ENCODE peak calls at places on chromosome 5, in four cellular contexts. C, B, M and P are unnamed samples.

GRCh38 chr5:116025831-116026230 is 6.4 kb upstream of the ARL14EPL start:
- DNase-seq in C (no peak), M (no peak), B (no peak), P (no peak)

GRCh38 chr5:153711755-153712154 is 221.3 kb downstream of the GRIA1 start:
- DNase-seq in B (no peak), M (no peak), C (no peak), P (no peak)

GRCh38 chr5:30469691-30470090 is 723.8 kb upstream of the CDH6 start:
- DNase-seq in B (no peak), M (no peak), C (no peak), P (no peak)

GRCh38 chr5:170630711-170631141 is 126.9 kb downstream of the KCNIP1 start:
- DNase-seq in B (peak), C (no peak), M (no peak), P (no peak)

GRCh38 chr5:95644351-95645042 is 2.1 kb upstream of the RFESD start:
- DNase-seq in C (peak), M (peak), B (peak), P (peak)

GRCh38 chr5:76710991-76711390 is 4.9 kb upstream of the F2R start:
- DNase-seq in B (no peak), C (no peak), M (no peak), P (no peak)

GRCh38 chr5:170315154-170315553 is 17.6 kb upstream of the LCP2 start:
- DNase-seq in B (no peak), C (no peak), M (no peak), P (no peak)

GRCh38 chr5:164027738-164028137 is 522.3 kb downstream of the MAT2B start:
- DNase-seq in C (no peak), M (no peak), B (no peak), P (no peak)

GRCh38 chr5:88692979-88693932 is 189.7 kb downstream of the MEF2C start:
- DNase-seq in C (peak), B (no peak), M (no peak), P (no peak)

GRCh38 chr5:68055686-68056085 is 159.9 kb upstream of the PIK3R1 start:
- DNase-seq in C (no peak), B (no peak), M (no peak), P (no peak)

GRCh38 chr5:171580506-171581265 is 161.2 kb downstream of the FGF18 start:
- DNase-seq in B (no peak), M (no peak), C (no peak), P (no peak)

GRCh38 chr5:159909126-159909525 is 7.2 kb upstream of the ADRA1B start:
- DNase-seq in B (no peak), M (no peak), C (no peak), P (no peak)

GRCh38 chr5:51380603-51381207 is 2.5 kb upstream of the ISL1 start:
- DNase-seq in C (peak), M (peak), B (peak), P (no peak)

GRCh38 chr5:107218457-107219193 is 452.1 kb downstream of the EFNA5 start:
- DNase-seq in C (no peak), M (no peak), B (no peak), P (no peak)

GRCh38 chr5:139862803-139863202 is 67.2 kb downstream of the PSD2 start:
- DNase-seq in B (no peak), C (no peak), M (no peak), P (no peak)

GRCh38 chr5:95973793-95974325 is 12.2 kb upstream of the ELL2 start:
- DNase-seq in B (peak), C (no peak), M (no peak), P (peak)

GRCh38 chr5:178602752-178603151 is 12.6 kb upstream of the COL23A1 start:
- DNase-seq in M (no peak), B (no peak), C (no peak), P (no peak)

GRCh38 chr5:150009671-150010387 is 9.3 kb downstream of the HMGXB3 start:
- DNase-seq in M (no peak), B (no peak), C (no peak), P (no peak)

GRCh38 chr5:64210866-64211265 is 45.2 kb downstream of the RNF180 start:
- DNase-seq in C (no peak), M (no peak), B (no peak), P (no peak)

GRCh38 chr5:54049963-54050362 is 260.4 kb downstream of the ARL15 start:
- DNase-seq in C (no peak), M (no peak), B (no peak), P (no peak)

GRCh38 chr5:50863771-50864170 is 197.3 kb downstream of the PARP8 start:
- DNase-seq in C (no peak), B (no peak), M (no peak), P (no peak)

GRCh38 chr5:87115839-87116364 is 151.8 kb upstream of the RASA1 start:
- DNase-seq in C (no peak), M (no peak), B (peak), P (no peak)

GRCh38 chr5:135864503-135865443 is 30.3 kb downstream of the SLC25A48 start:
- DNase-seq in C (no peak), B (no peak), M (no peak), P (no peak)

GRCh38 chr5:74634611-74635286 is 5.8 kb downstream of the ENC1 start:
- DNase-seq in B (no peak), M (no peak), C (no peak), P (no peak)

GRCh38 chr5:36359267-36359666 is 57.6 kb upstream of the RANBP3L start:
- DNase-seq in C (no peak), B (no peak), M (no peak), P (no peak)

GRCh38 chr5:141945511-141946024 is 12.4 kb downstream of the PCDH12 start:
- DNase-seq in M (no peak), B (no peak), C (no peak), P (no peak)

GRCh38 chr5:138942066-138942465 is 66.9 kb upstream of the LRRTM2 start:
- DNase-seq in M (no peak), B (no peak), C (no peak), P (no peak)

GRCh38 chr5:102617857-102618187 is 119.0 kb upstream of the SLCO6A1 start:
- DNase-seq in M (no peak), B (no peak), C (no peak), P (no peak)

GRCh38 chr5:80389575-80389974 is 18.3 kb upstream of the ZFYVE16 start:
- DNase-seq in M (no peak), B (no peak), C (no peak), P (no peak)
- TF ChIP-seq ESRRA in M (no peak), B (no peak), C (no peak), P (no peak)

GRCh38 chr5:110072646-110073045 is 382.9 kb downstream of the MAN2A1 start:
- DNase-seq in B (no peak), M (no peak), C (no peak), P (no peak)

GRCh38 chr5:110070836-110071235 is 381.1 kb downstream of the MAN2A1 start:
- DNase-seq in M (no peak), B (no peak), C (no peak), P (no peak)

GRCh38 chr5:110075656-110076055 is 385.9 kb downstream of the MAN2A1 start:
- DNase-seq in M (no peak), B (no peak), C (no peak), P (no peak)

GRCh38 chr5:110077147-110077546 is 387.4 kb downstream of the MAN2A1 start:
- DNase-seq in C (no peak), M (no peak), B (no peak), P (no peak)

GRCh38 chr5:110073534-110073933 is 383.8 kb downstream of the MAN2A1 start:
- DNase-seq in B (no peak), M (no peak), C (no peak), P (no peak)
- TF ChIP-seq CBFB in B (no peak), M (no peak), C (no peak), P (no peak)

DNA sequence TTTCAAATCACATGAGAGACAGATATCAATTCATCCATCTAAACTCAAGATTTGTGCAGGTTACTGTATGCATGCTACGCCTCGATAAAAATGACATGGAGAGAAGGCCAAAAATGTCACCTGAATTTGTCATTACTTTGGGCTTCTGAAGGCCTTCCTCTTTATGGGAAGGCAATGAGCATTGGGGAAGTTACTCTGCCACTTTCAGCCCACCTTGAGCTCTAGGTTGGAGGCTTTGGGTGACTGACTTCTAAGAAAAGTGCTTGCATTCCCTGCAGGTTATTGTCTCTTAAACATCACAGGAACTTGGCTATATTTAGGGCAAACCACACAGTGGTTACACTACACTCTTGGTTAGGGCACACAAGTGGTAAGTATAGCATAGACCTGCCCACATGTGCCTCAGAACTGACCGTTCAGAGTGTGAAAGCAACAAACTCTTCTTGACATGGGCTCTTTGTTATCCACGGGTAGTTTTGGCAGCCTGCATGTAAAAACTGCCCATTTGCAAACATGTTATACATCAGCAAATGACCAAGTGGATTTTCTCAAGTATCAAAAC is 169.5 kb downstream of the ZNF608 start:
- DNase-seq in C (no peak), B (no peak), M (no peak), P (peak)
- TF ChIP-seq ESRRA in C (no peak), B (no peak), M (no peak), P (no peak)

GRCh38 chr5:8907168-8907868 is 638.6 kb downstream of the SEMA5A start:
- DNase-seq in C (no peak), M (no peak), B (no peak), P (no peak)

GRCh38 chr5:8912106-8912505 is 633.8 kb downstream of the SEMA5A start:
- DNase-seq in B (no peak), M (no peak), C (no peak), P (no peak)

GRCh38 chr5:8908055-8908683 is 637.7 kb downstream of the SEMA5A start:
- DNase-seq in B (peak), M (no peak), C (peak), P (no peak)

GRCh38 chr5:8905021-8905420 is 640.9 kb downstream of the SEMA5A start:
- DNase-seq in B (no peak), M (no peak), C (no peak), P (no peak)

GRCh38 chr5:8906303-8906967 is 639.4 kb downstream of the SEMA5A start:
- DNase-seq in B (no peak), C (no peak), M (no peak), P (no peak)
- TF ChIP-seq CBFB in B (no peak), C (no peak), M (no peak), P (no peak)

GRCh38 chr5:93601433-93602175 is 18.6 kb downstream of the NR2F1 start:
- DNase-seq in M (no peak), C (no peak), B (no peak), P (no peak)
- TF ChIP-seq ESRRA in M (no peak), C (no peak), B (no peak), P (no peak)

DNA sequence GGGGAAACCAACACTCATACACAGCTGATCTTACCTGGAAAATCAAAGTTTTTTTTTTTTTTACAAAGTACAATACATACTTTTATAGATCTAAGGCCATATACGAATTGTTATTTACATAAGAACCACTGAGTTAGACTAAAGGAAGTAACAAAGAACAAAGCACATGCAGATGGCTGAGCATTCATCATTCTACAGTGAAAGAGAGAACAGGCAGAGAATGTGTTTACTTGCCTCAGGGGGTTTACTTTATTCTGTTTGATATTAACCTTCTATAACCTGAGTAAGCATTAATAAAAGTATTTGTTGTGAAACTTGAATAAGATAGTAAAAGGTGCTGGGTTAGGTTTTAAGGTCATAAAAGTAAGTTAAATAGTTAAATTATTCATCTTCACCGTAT is 54.7 kb downstream of the SLC38A9 start:
- DNase-seq in B (no peak), C (no peak), M (no peak), P (no peak)
- TF ChIP-seq CBFB in B (no peak), C (no peak), M (no peak), P (no peak)